ENCODE peak calls at places on chromosome 11, in six cellular contexts. X is A549, L is K562, U is endothelial cell of umbilical vein, H is HepG2, J is GM12878. N is an unnamed sample.

GRCh38 chr11:1644601-1645356 is 15.2 kb downstream of the KRTAP5-5 start:
- DNase-seq in X (no peak), L (no peak), U (no peak), H (no peak), J (no peak), N (no peak)

GRCh38 chr11:2833938-2834892 is 51.4 kb downstream of the CDKN1C start:
- DNase-seq in X (no peak), L (no peak), U (no peak), H (no peak), J (no peak), N (no peak)

GRCh38 chr11:68821670-68822069 is 20.0 kb downstream of the CPT1A start:
- DNase-seq in X (no peak), L (peak; percentile 27), U (no peak), H (no peak), J (no peak), N (no peak)

GRCh38 chr11:104630352-104630751 is 267.9 kb downstream of the CASP12 start:
- DNase-seq in X (no peak), L (no peak), U (no peak), H (no peak), J (no peak), N (no peak)

GRCh38 chr11:76600124-76600655 is 70.4 kb downstream of the LRRC32 start:
- DNase-seq in X (no peak), L (no peak), U (no peak), H (no peak), J (no peak), N (no peak)

GRCh38 chr11:68214173-68215086 is 1.3 kb upstream of the KMT5B start:
- DNase-seq in X (no peak), L (no peak), U (peak; percentile 17), H (no peak), J (no peak), N (no peak)

GRCh38 chr11:93686812-93687211 is 25.3 kb downstream of the CEP295 start:
- DNase-seq in X (no peak), L (no peak), U (no peak), H (no peak), J (no peak), N (no peak)

GRCh38 chr11:68963779-68964178 is 17.0 kb downstream of the MRGPRD start:
- DNase-seq in X (no peak), L (no peak), U (no peak), H (no peak), J (no peak), N (no peak)

GRCh38 chr11:94243571-94244229 is 60.7 kb upstream of the IZUMO1R start:
- DNase-seq in X (no peak), L (no peak), U (no peak), H (no peak), J (no peak), N (no peak)

GRCh38 chr11:126101241-126101929 is 38.7 kb upstream of the CDON start:
- DNase-seq in X (no peak), L (no peak), U (no peak), H (no peak), J (no peak), N (no peak)

GRCh38 chr11:75786101-75786736 is 17.6 kb downstream of the DGAT2 start:
- DNase-seq in X (no peak), L (no peak), U (no peak), H (peak; percentile 58), J (no peak), N (no peak)

GRCh38 chr11:76157891-76158290 is 48.4 kb downstream of the WNT11 start:
- DNase-seq in X (no peak), L (no peak), U (no peak), H (no peak), J (no peak), N (no peak)

GRCh38 chr11:9446230-9446629 is 14.6 kb upstream of the ZNF143 start:
- DNase-seq in X (no peak), L (no peak), U (no peak), H (no peak), J (no peak), N (no peak)

GRCh38 chr11:64163951-64164350 is 2.0 kb downstream of the MACROD1 start:
- DNase-seq in X (no peak), L (no peak), U (no peak), H (no peak), J (no peak), N (no peak)

GRCh38 chr11:64165482-64165841 is 451 bp downstream of the MACROD1 start:
- DNase-seq in X (peak; percentile 29), L (no peak), U (no peak), H (no peak), J (no peak), N (peak; percentile 64)

GRCh38 chr11:64164392-64165312 is 1.3 kb downstream of the MACROD1 start:
- DNase-seq in X (no peak), L (no peak), U (no peak), H (peak; percentile 13), J (no peak), N (peak; percentile 65)

GRCh38 chr11:64170419-64170818 is 4.5 kb upstream of the MACROD1 start:
- DNase-seq in X (no peak), L (no peak), U (no peak), H (no peak), J (no peak), N (no peak)

DNA sequence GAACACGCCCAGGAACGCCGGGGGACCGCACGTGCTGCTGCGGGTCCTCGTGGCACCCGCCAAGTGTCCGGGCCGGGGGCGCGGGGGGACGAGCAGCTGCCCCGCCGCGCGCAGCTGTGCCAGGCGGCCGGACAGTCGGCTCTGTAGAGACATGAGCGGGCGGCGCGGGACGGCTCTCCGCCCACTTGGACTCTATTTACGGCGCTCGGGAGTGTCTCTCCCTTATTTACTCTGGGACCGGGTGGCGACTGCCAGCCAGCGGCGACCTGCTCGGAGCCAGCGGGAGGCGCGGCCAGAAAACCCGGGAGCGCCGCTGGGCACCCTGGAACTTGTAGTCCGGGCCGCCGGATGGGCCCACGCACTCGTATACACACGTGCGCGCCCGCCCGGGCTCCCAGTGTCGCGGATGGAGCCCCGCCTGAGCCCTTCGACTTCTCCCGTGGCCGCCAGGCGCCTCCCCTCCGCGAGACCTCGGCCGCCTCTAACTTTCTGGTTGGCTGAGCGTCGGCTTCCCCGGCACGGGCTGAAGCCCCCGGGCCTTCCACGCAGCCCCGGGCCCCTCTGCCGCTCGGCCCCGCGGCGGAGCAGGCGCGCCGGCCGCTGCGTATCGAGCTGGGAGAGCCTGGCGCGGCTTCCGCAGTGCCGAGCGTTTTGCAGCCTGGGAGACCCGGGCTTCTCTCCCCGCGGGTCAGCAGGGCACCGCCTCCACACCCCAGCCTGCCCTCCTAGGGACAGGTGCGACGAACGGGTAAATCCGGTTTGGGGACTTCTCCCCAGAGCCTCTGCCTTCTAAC is at the start of gene MACROD1:
- DNase-seq in X (peak; percentile 79), L (peak; percentile 88), U (peak; percentile 84), H (peak; percentile 86), J (no peak), N (peak; percentile 96)
- TF ChIP-seq POLR2A in X (peak; percentile 45), L (peak; percentile 81), U (peak; percentile 71), H (peak; percentile 76), J (peak; percentile 66), N (peak; percentile 68)

GRCh38 chr11:19734171-19734570 is 21.5 kb downstream of the NAV2 start:
- DNase-seq in X (no peak), L (no peak), U (no peak), H (no peak), J (no peak), N (no peak)
- TF ChIP-seq MYC in X (no peak), L (no peak), U (no peak), H (no peak), J (no peak), N (no peak)

DNA sequence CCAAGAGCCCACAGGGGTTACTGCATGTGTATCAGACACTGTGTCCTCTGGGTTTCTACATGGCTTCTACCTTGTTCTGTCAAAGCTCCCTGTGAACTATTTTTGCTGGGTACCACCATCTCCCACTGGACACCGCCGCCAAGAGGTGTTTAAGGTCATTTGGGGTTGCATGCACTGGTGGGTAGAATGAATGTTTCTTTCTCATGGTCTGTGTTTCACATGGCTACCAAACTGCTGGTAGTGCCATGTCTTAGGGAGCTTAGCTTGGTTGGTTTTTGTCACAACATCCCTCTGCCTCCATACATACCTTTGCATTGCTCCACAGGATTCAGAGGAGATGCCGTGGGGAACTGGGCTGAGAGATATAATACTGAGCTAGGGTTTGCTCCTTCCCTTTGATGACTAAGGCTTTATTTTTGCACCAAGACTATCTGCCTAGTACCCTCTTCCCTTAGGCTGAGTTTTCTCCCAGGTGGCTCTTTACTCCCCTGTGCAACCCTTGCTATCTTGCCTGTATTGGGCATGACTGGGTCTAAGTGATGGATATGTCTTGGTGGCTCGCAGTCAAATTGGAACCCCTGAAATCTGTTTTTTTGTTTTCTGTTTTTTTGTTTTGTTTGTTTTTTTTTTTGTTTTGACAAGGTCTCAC is 73.2 kb downstream of the BDNF start:
- DNase-seq in X (no peak), L (no peak), U (no peak), H (no peak), J (no peak), N (no peak)
- TF ChIP-seq POLR2A in X (no peak), L (no peak), U (no peak), H (no peak), J (no peak), N (no peak)

DNA sequence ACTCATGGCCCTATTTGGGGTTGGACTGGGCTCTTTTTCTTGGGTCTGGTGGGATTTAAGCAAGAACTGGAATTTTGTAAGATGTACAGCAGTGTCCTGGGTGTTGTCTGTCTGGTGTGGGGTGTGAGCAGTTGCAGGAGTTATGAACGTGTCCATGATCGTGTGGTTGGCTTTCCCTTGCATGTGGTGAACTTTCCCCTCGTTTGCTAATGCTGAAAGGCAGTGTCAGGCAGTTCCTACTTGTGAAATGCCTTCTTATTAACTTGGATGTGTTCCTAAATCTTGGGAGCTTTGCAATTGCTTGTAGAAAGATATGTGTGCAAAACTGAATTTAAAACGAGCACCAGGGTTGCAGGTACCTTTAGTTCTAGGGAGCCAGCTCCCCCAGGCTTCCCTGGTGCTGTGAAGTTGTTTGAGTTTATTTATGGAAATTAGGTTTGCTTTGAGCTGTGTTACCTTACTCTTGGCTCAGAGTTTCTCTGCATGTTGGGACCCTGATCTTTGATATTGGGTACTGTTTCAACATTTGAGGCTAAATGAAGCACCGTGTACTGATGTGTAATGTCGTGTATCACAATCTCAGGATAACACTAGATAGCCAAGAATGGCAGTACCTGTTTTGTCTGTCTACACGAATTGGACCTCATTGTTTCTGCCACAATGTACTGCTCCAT is 35.8 kb upstream of the HSD17B12 start:
- DNase-seq in X (no peak), L (no peak), U (no peak), H (peak; percentile 16), J (no peak), N (peak; percentile 24)
- TF ChIP-seq MYC in X (no peak), L (no peak), U (no peak), H (no peak), J (no peak), N (no peak)

GRCh38 chr11:60840711-60841430 is 1.0 kb upstream of the CCDC86 start:
- DNase-seq in X (no peak), L (no peak), U (peak; percentile 67), H (no peak), J (no peak), N (no peak)

GRCh38 chr11:60844870-60845221 is 2.9 kb downstream of the CCDC86 start:
- DNase-seq in X (no peak), L (no peak), U (peak; percentile 11), H (peak; percentile 94), J (no peak), N (no peak)

GRCh38 chr11:60842688-60843605 is 1.0 kb downstream of the CCDC86 start:
- DNase-seq in X (no peak), L (no peak), U (peak; percentile 32), H (no peak), J (no peak), N (peak; percentile 33)

GRCh38 chr11:60844045-60844869 is 2.3 kb downstream of the CCDC86 start:
- DNase-seq in X (no peak), L (peak; percentile 42), U (no peak), H (no peak), J (no peak), N (peak; percentile 30)

GRCh38 chr11:60841797-60842687 is at the start of gene CCDC86:
- DNase-seq in X (peak; percentile 99), L (peak; percentile 100), U (peak; percentile 96), H (peak; percentile 86), J (peak; percentile 78), N (peak; percentile 97)
- TF ChIP-seq POLR2A in X (peak; percentile 62), L (peak; percentile 72), U (peak; percentile 59), H (peak; percentile 57), J (peak; percentile 73), N (peak; percentile 39)

N was measured in NB4.